ENCODE peak calls at places on chromosomes 3 and 15, in four cellular contexts. A, Y, Z and X are unnamed samples.

GRCh38 chr3:10389341-10389740 is 68.4 kb upstream of the SEC13 start:
- DNase-seq in Y (no peak), A (no peak), Z (no peak), X (no peak)

GRCh38 chr3:186516645-186517044 is 27.5 kb downstream of the CRYGS start:
- DNase-seq in Z (no peak), A (no peak), Y (no peak), X (no peak)

GRCh38 chr3:112130638-112130993 is 2.4 kb downstream of the GCSAM start:
- DNase-seq in A (no peak), Y (no peak), Z (no peak), X (no peak)

GRCh38 chr3:141840737-141841544 is 35.5 kb upstream of the ATP1B3 start:
- DNase-seq in Y (no peak), A (peak), Z (no peak), X (no peak)

GRCh38 chr3:161265916-161266571 is 44.9 kb downstream of the NMD3 start:
- DNase-seq in Y (no peak), A (no peak), Z (no peak), X (no peak)

GRCh38 chr15:82158811-82159210 is 103.7 kb downstream of the EFL1 start:
- DNase-seq in Y (no peak), Z (no peak), A (no peak), X (no peak)

GRCh38 chr3:180036092-180036677 is 552 bp downstream of the PEX5L start:
- DNase-seq in A (no peak), Y (no peak), Z (no peak), X (no peak)

GRCh38 chr3:67593761-67594234 is 60.6 kb downstream of the SUCLG2 start:
- DNase-seq in Y (no peak), Z (no peak), A (no peak), X (no peak)

GRCh38 chr3:3801510-3801841 is 2.2 kb downstream of the LRRN1 start:
- DNase-seq in Y (no peak), A (no peak), Z (no peak), X (no peak)

GRCh38 chr3:133991637-133992036 is 38.1 kb downstream of the SLCO2A1 start:
- DNase-seq in Z (no peak), A (no peak), Y (no peak), X (no peak)

GRCh38 chr15:94206463-94207167 is 24.7 kb upstream of the MCTP2 start:
- DNase-seq in Y (peak), Z (no peak), A (no peak), X (no peak)

GRCh38 chr3:44989636-44990373 is 13.8 kb downstream of the EXOSC7 start:
- DNase-seq in Y (no peak), Z (no peak), A (no peak), X (no peak)

GRCh38 chr3:54850484-54851003 is 77.3 kb downstream of the LRTM1 start:
- DNase-seq in Z (no peak), A (no peak), Y (no peak), X (no peak)

GRCh38 chr3:152834354-152835310 is at the start of gene P2RY1:
- DNase-seq in A (peak), Z (peak), Y (peak), X (no peak)

GRCh38 chr3:49277357-49277723 is 308 bp upstream of the C3orf62 start:
- DNase-seq in A (no peak), Y (no peak), Z (no peak), X (no peak)

GRCh38 chr3:124429129-124429815 is 301.0 kb upstream of the UMPS start:
- DNase-seq in A (no peak), Y (no peak), Z (no peak), X (no peak)

GRCh38 chr3:125651246-125651645 is 55.9 kb upstream of the OSBPL11 start:
- DNase-seq in A (no peak), Z (no peak), Y (no peak), X (no peak)

GRCh38 chr3:110419096-110419495 is 652.5 kb upstream of the NECTIN3 start:
- DNase-seq in A (no peak), Z (no peak), Y (no peak), X (no peak)

GRCh38 chr3:106699093-106699492 is 678.1 kb upstream of the CCDC54 start:
- DNase-seq in Y (no peak), A (no peak), Z (no peak), X (no peak)

GRCh38 chr3:101261506-101261905 is 58.9 kb downstream of the IMPG2 start:
- DNase-seq in Y (no peak), A (peak), Z (no peak), X (no peak)

GRCh38 chr3:173902866-173903265 is 505.3 kb downstream of the NLGN1 start:
- DNase-seq in A (no peak), Z (no peak), Y (no peak), X (no peak)

GRCh38 chr3:55615039-55615693 is 128.1 kb upstream of the WNT5A start:
- DNase-seq in Y (no peak), A (no peak), Z (no peak), X (no peak)

GRCh38 chr3:21888656-21889055 is 137.6 kb upstream of the ZNF385D start:
- DNase-seq in Y (no peak), A (no peak), Z (no peak), X (no peak)

GRCh38 chr3:10359761-10360161 is 38.8 kb upstream of the SEC13 start:
- DNase-seq in A (no peak), Y (no peak), Z (no peak), X (no peak)

GRCh38 chr3:64039273-64039672 is 16.0 kb upstream of the PSMD6 start:
- DNase-seq in Y (no peak), A (no peak), Z (no peak), X (no peak)

GRCh38 chr3:113685956-113686721 is 10.3 kb downstream of the USF3 start:
- DNase-seq in Z (no peak), Y (no peak), A (peak), X (no peak)